ENCODE peak calls at places on chromosomes 2 and 18, in eight cellular contexts. U is activated naive CD8-positive, alpha-beta T cell treated with anti-CD3 and anti-CD28 coated beads for 36 hours; S is foreskin fibroblast; Y is tibial artery; E is activated gamma-delta T cell treated with Interleukin-2 at 50 U/mL for 16 hours; D is activated effector memory CD4-positive, alpha-beta T cell treated with anti-CD3 and anti-CD28 coated beads, Interleukin-2, amount 50 U/mL, for 16 hours; R is omental fat pad; C is effector CD4-positive, alpha-beta T cell. I is an unnamed sample.

GRCh38 chr2:58466803-58467202 is 225.7 kb upstream of the FANCL start:
- DNase-seq in U (no peak), S (no peak), Y (no peak), E (no peak), D (no peak), R (no peak), C (no peak), I (no peak)

GRCh38 chr2:130834091-130834922 is 2.4 kb upstream of the ARHGEF4 start:
- DNase-seq in U (no peak), S (no peak), Y (no peak), E (no peak), D (no peak), R (no peak), C (no peak), I (no peak)

GRCh38 chr18:2846241-2846637 is 567 bp upstream of the EMILIN2 start:
- DNase-seq in U (peak), S (no peak), Y (peak), E (no peak), D (no peak), R (no peak), C (no peak), I (no peak)

GRCh38 chr2:230941202-230942180 is 16.4 kb upstream of the GPR55 start:
- DNase-seq in U (no peak), S (no peak), Y (no peak), E (no peak), D (no peak), R (no peak), C (no peak), I (peak)

GRCh38 chr2:162220438-162220837 is 22.8 kb downstream of the FAP start:
- DNase-seq in U (no peak), S (no peak), Y (no peak), E (no peak), D (no peak), R (no peak), C (no peak), I (no peak)

GRCh38 chr2:119760876-119761275 is 1.2 kb downstream of the PTPN4 start:
- DNase-seq in U (no peak), S (no peak), Y (no peak), E (no peak), D (no peak), R (no peak), C (no peak), I (no peak)

GRCh38 chr18:73749304-73749703 is 398.3 kb downstream of the FBXO15 start:
- DNase-seq in U (no peak), S (no peak), Y (no peak), E (no peak), D (no peak), R (no peak), C (no peak), I (no peak)

GRCh38 chr18:54612237-54612636 is 21.2 kb downstream of the DYNAP start:
- DNase-seq in U (no peak), S (peak), Y (no peak), E (no peak), D (no peak), R (no peak), C (no peak), I (no peak)

GRCh38 chr2:18750662-18751554 is 161.5 kb upstream of the NT5C1B start:
- DNase-seq in U (no peak), S (peak), Y (no peak), E (no peak), D (no peak), R (no peak), C (no peak), I (no peak)

GRCh38 chr18:26963292-26963691 is 97.8 kb upstream of the AQP4 start:
- DNase-seq in U (no peak), S (no peak), Y (no peak), E (no peak), D (no peak), R (no peak), C (no peak), I (no peak)

GRCh38 chr2:212797484-212798205 is 259.0 kb upstream of the ERBB4 start:
- DNase-seq in U (no peak), S (no peak), Y (no peak), E (no peak), D (no peak), R (no peak), C (no peak), I (no peak)

GRCh38 chr2:49753344-49753930 is 599.1 kb upstream of the FSHR start:
- DNase-seq in U (no peak), S (no peak), Y (no peak), E (no peak), D (no peak), R (no peak), C (no peak), I (no peak)

GRCh38 chr2:19357383-19358241 is 811 bp downstream of the OSR1 start:
- DNase-seq in U (no peak), S (no peak), Y (peak), E (no peak), D (peak), R (no peak), C (no peak), I (peak)

GRCh38 chr2:148876190-148876588 is 1.2 kb downstream of the KIF5C start:
- DNase-seq in U (peak), S (no peak), Y (no peak), E (no peak), D (peak), R (no peak), C (no peak), I (peak)

GRCh38 chr2:58878778-58879177 is 637.7 kb upstream of the FANCL start:
- DNase-seq in U (no peak), S (no peak), Y (no peak), E (no peak), D (no peak), R (no peak), C (no peak), I (no peak)

GRCh38 chr2:12543452-12544220 is 173.1 kb upstream of the TRIB2 start:
- DNase-seq in U (no peak), S (peak), Y (no peak), E (no peak), D (no peak), R (no peak), C (no peak), I (no peak)

GRCh38 chr2:207640160-207640559 is 15.0 kb upstream of the METTL21A start:
- DNase-seq in U (no peak), S (no peak), Y (no peak), E (no peak), D (no peak), R (no peak), C (no peak), I (no peak)

GRCh38 chr2:104774631-104775030 is 79.3 kb upstream of the POU3F3 start:
- DNase-seq in U (no peak), S (peak), Y (no peak), E (no peak), D (no peak), R (no peak), C (no peak), I (no peak)

GRCh38 chr2:180416553-180417113 is 409.5 kb upstream of the CWC22 start:
- DNase-seq in U (no peak), S (no peak), Y (no peak), E (no peak), D (no peak), R (no peak), C (no peak), I (no peak)

GRCh38 chr2:71905205-71905604 is 242.5 kb downstream of the CYP26B1 start:
- DNase-seq in U (no peak), S (no peak), Y (no peak), E (no peak), D (no peak), R (no peak), C (no peak), I (no peak)

GRCh38 chr2:120982598-120982997 is 246.9 kb downstream of the GLI2 start:
- DNase-seq in U (no peak), S (no peak), Y (no peak), E (no peak), D (no peak), R (no peak), C (no peak), I (peak)

GRCh38 chr2:75146221-75146902 is 53.0 kb downstream of the TACR1 start:
- DNase-seq in U (no peak), S (no peak), Y (no peak), E (no peak), D (no peak), R (no peak), C (no peak), I (no peak)

GRCh38 chr2:113894156-113894743 is 4.4 kb downstream of the ACTR3 start:
- DNase-seq in U (no peak), S (peak), Y (no peak), E (no peak), D (no peak), R (no peak), C (no peak), I (no peak)

GRCh38 chr2:104523921-104524320 is 330.0 kb upstream of the POU3F3 start:
- DNase-seq in U (peak), S (no peak), Y (no peak), E (no peak), D (no peak), R (no peak), C (no peak), I (no peak)

GRCh38 chr2:180190851-180191250 is 183.8 kb upstream of the CWC22 start:
- DNase-seq in U (no peak), S (no peak), Y (no peak), E (no peak), D (no peak), R (no peak), C (no peak), I (no peak)

GRCh38 chr2:84849271-84849952 is 31.5 kb downstream of the TRABD2A start:
- DNase-seq in U (peak), S (peak), Y (no peak), E (peak), D (peak), R (no peak), C (peak), I (no peak)